ENCODE peak calls at places on chromosomes 13 and 19, in four cellular contexts. One of them, this sample, is unnamed.

GRCh38 chr13:44350775-44351504 is 22.7 kb upstream of the SERP2 start:
- DNase-seq in HL-60: no peak
- DNase-seq in K562: no peak
- DNase-seq in GM12878: no peak
- DNase-seq in this sample: no peak

GRCh38 chr19:8686549-8686948 is 12.0 kb downstream of the ACTL9 start:
- DNase-seq in GM12878: no peak
- DNase-seq in K562: no peak
- DNase-seq in HL-60: no peak
- DNase-seq in this sample: no peak

GRCh38 chr13:50149932-50150331 is 134.7 kb downstream of the KCNRG start:
- DNase-seq in K562: peak
- DNase-seq in HL-60: no peak
- DNase-seq in GM12878: no peak
- DNase-seq in this sample: no peak

GRCh38 chr19:17751103-17751911 is at the start of gene FCHO1:
- DNase-seq in HL-60: peak
- DNase-seq in K562: peak
- DNase-seq in GM12878: peak
- DNase-seq in this sample: peak

GRCh38 chr13:44726214-44726613 is 150.1 kb upstream of the TSC22D1 start:
- DNase-seq in GM12878: no peak
- DNase-seq in HL-60: no peak
- DNase-seq in K562: no peak
- DNase-seq in this sample: no peak

GRCh38 chr13:55727683-55728082 is 1413.0 kb upstream of the PRR20A start:
- DNase-seq in HL-60: no peak
- DNase-seq in GM12878: no peak
- DNase-seq in K562: no peak
- DNase-seq in this sample: no peak

GRCh38 chr13:44969858-44970484 is 19.3 kb downstream of the NUFIP1 start:
- DNase-seq in GM12878: no peak
- DNase-seq in K562: peak
- DNase-seq in HL-60: no peak
- DNase-seq in this sample: no peak

GRCh38 chr13:110116072-110116487 is 190.9 kb downstream of the COL4A1 start:
- DNase-seq in HL-60: peak
- DNase-seq in GM12878: no peak
- DNase-seq in K562: peak
- DNase-seq in this sample: peak

GRCh38 chr19:53991224-53992113 is at the start of gene CACNG6:
- DNase-seq in HL-60: no peak
- DNase-seq in GM12878: no peak
- DNase-seq in K562: no peak
- DNase-seq in this sample: no peak

GRCh38 chr13:114099918-114100445 is 32.4 kb downstream of the RASA3 start:
- DNase-seq in GM12878: no peak
- DNase-seq in K562: no peak
- DNase-seq in HL-60: no peak
- DNase-seq in this sample: no peak

GRCh38 chr19:58054792-58055482 is 4.1 kb upstream of the ZNF135 start:
- DNase-seq in HL-60: no peak
- DNase-seq in K562: no peak
- DNase-seq in GM12878: no peak
- DNase-seq in this sample: no peak

GRCh38 chr13:24911135-24911524 is 147.2 kb downstream of the RNF17 start:
- DNase-seq in K562: peak
- DNase-seq in GM12878: no peak
- DNase-seq in HL-60: peak
- DNase-seq in this sample: no peak

GRCh38 chr19:58569943-58570670 is 3.0 kb downstream of the MZF1 start:
- DNase-seq in GM12878: no peak
- DNase-seq in HL-60: no peak
- DNase-seq in K562: no peak
- DNase-seq in this sample: no peak

GRCh38 chr13:25432686-25433085 is 60.9 kb downstream of the ATP8A2 start:
- DNase-seq in K562: no peak
- DNase-seq in HL-60: no peak
- DNase-seq in GM12878: no peak
- DNase-seq in this sample: no peak

GRCh38 chr19:37874784-37875183 is 31.6 kb downstream of the WDR87 start:
- DNase-seq in GM12878: no peak
- DNase-seq in K562: no peak
- DNase-seq in HL-60: no peak
- DNase-seq in this sample: no peak

GRCh38 chr13:111973186-111974064 is 93.5 kb upstream of the SOX1 start:
- DNase-seq in HL-60: no peak
- DNase-seq in GM12878: no peak
- DNase-seq in K562: no peak
- DNase-seq in this sample: no peak

GRCh38 chr19:1503089-1503924 is 9.5 kb downstream of the ADAMTSL5 start:
- DNase-seq in HL-60: peak
- DNase-seq in K562: peak
- DNase-seq in GM12878: no peak
- DNase-seq in this sample: peak

GRCh38 chr19:44499559-44499958 is 763 bp downstream of the ZNF180 start:
- DNase-seq in K562: no peak
- DNase-seq in HL-60: no peak
- DNase-seq in GM12878: no peak
- DNase-seq in this sample: no peak

GRCh38 chr19:4374451-4375163 is 25.7 kb downstream of the SH3GL1 start:
- DNase-seq in GM12878: no peak
- DNase-seq in HL-60: peak
- DNase-seq in K562: peak
- DNase-seq in this sample: no peak

GRCh38 chr19:11662278-11662677 is 65.0 kb downstream of the ZNF627 start:
- DNase-seq in GM12878: no peak
- DNase-seq in K562: no peak
- DNase-seq in HL-60: no peak
- DNase-seq in this sample: no peak

GRCh38 chr13:51645154-51645650 is 60.9 kb downstream of the WDFY2 start:
- DNase-seq in K562: no peak
- DNase-seq in GM12878: no peak
- DNase-seq in HL-60: peak
- DNase-seq in this sample: no peak

GRCh38 chr13:79566118-79566517 is 85.2 kb downstream of the NDFIP2 start:
- DNase-seq in GM12878: no peak
- DNase-seq in K562: no peak
- DNase-seq in HL-60: no peak
- DNase-seq in this sample: no peak

GRCh38 chr13:107025991-107026390 is 458.1 kb upstream of the ARGLU1 start:
- DNase-seq in K562: no peak
- DNase-seq in GM12878: no peak
- DNase-seq in HL-60: no peak
- DNase-seq in this sample: no peak

GRCh38 chr13:52665325-52665724 is 12.7 kb downstream of the SUGT1 start:
- DNase-seq in K562: no peak
- DNase-seq in GM12878: no peak
- DNase-seq in HL-60: no peak
- DNase-seq in this sample: no peak

GRCh38 chr19:4264812-4265211 is 14.3 kb upstream of the SHD start:
- DNase-seq in HL-60: no peak
- DNase-seq in K562: no peak
- DNase-seq in GM12878: no peak
- DNase-seq in this sample: no peak

GRCh38 chr13:43156916-43157315 is 133.5 kb downstream of the DNAJC15 start:
- DNase-seq in K562: no peak
- DNase-seq in GM12878: no peak
- DNase-seq in HL-60: no peak
- DNase-seq in this sample: no peak

GRCh38 chr13:80337011-80337688 is 3.8 kb downstream of the SPRY2 start:
- DNase-seq in GM12878: no peak
- DNase-seq in K562: no peak
- DNase-seq in HL-60: no peak
- DNase-seq in this sample: no peak

GRCh38 chr13:31044658-31045620 is 112.5 kb downstream of the TEX26 start:
- DNase-seq in HL-60: no peak
- DNase-seq in GM12878: peak
- DNase-seq in K562: no peak
- DNase-seq in this sample: no peak

GRCh38 chr13:31045621-31046081 is 113.2 kb downstream of the TEX26 start:
- DNase-seq in K562: peak
- DNase-seq in GM12878: peak
- DNase-seq in HL-60: peak
- DNase-seq in this sample: no peak

GRCh38 chr13:31042501-31043165 is 110.2 kb downstream of the TEX26 start:
- DNase-seq in GM12878: no peak
- DNase-seq in HL-60: no peak
- DNase-seq in K562: no peak
- DNase-seq in this sample: no peak

GRCh38 chr13:31042084-31042483 is 109.6 kb downstream of the TEX26 start:
- DNase-seq in HL-60: no peak
- DNase-seq in K562: no peak
- DNase-seq in GM12878: no peak
- DNase-seq in this sample: no peak

DNA sequence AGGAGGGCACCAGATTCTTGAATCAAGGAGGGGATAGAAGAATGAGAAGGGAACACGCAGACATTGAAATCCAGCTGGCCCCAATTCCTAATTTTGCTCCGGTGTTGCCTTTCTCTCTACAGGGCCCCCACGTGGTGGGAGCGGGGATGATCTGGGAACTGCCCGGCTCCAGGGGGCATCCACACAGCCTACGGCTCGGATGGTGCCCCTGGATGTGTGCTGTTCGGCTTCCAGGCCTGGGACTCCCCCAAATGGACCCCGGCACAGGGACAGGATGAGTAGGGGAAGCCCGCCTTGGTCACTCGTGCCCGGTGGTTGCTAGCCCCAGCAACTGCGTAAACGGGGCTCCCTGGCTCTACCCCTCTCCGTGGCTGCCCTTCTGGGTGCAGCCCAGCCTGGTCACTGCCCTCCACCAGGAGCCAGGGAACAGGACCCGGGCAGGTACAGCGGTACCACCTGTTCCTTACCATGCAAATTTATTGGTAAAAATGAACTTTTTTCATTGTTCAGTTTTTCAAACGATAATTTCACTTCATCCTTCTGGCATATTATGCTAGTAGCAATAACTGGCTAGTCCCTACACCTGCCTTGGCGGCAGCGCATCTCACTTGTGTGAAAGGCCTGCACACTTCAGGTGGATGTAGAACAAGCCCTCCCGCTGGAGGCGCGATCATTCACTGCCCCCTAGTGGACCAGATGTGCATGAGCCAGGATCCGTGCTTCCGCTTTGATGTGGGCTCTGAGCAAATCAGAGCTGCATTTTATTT is 111.6 kb downstream of the TEX26 start:
- DNase-seq in K562: peak
- DNase-seq in GM12878: peak
- DNase-seq in HL-60: peak
- DNase-seq in this sample: peak
- TF ChIP-seq SPI1 in K562: no peak
- TF ChIP-seq SPI1 in GM12878: no peak
- TF ChIP-seq SPI1 in HL-60: no peak
- TF ChIP-seq SPI1 in this sample: peak

GRCh38 chr13:73596382-73596781 is 537.6 kb downstream of the KLF5 start:
- DNase-seq in HL-60: no peak
- DNase-seq in K562: no peak
- DNase-seq in GM12878: no peak
- DNase-seq in this sample: no peak
- TF ChIP-seq SPI1 in HL-60: no peak
- TF ChIP-seq SPI1 in K562: no peak
- TF ChIP-seq SPI1 in GM12878: no peak
- TF ChIP-seq SPI1 in this sample: no peak

DNA sequence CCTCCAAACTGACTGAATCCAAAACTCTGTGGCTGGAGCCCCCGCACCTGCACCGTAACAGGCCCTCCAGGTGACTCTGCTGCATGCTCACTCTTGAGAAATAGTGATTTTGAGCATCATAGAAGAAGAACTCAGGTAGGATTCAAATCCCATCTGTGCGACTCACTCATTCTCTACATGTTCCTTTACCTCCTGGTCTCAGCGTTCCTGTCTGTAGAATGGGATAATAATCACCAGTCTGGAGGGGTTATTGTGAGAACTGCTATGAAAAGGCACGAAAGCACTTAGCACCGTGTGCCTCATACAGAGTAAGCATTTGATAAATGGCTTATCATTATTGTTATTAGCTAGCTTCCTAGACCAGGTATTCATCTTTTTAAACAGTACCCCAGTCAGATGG is 36.5 kb upstream of the NPAS1 start:
- DNase-seq in K562: no peak
- DNase-seq in HL-60: no peak
- DNase-seq in GM12878: no peak
- DNase-seq in this sample: no peak
- TF ChIP-seq SPI1 in K562: no peak
- TF ChIP-seq SPI1 in HL-60: no peak
- TF ChIP-seq SPI1 in GM12878: no peak
- TF ChIP-seq SPI1 in this sample: no peak

DNA sequence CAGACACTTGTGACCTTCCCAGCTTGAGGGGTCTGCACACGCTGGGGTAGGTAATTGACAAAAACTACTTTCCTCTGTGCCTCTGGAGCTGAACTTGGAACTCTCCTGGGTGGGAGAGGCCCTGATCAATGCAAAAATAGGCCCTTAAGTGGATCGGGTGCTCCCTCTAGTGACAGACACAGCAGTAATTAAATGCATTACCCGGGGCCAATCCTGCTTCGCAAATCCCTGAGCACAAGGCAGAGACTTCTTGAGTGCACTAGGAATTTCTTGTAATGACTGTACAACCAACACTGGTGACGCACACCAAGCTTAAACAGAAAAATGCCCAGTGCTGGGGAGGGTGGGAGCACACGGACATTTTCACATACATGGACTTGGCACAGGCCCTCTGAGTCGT is 10.6 kb upstream of the UBE2S start:
- DNase-seq in GM12878: no peak
- DNase-seq in HL-60: no peak
- DNase-seq in K562: peak
- DNase-seq in this sample: no peak
- TF ChIP-seq SPI1 in GM12878: no peak
- TF ChIP-seq SPI1 in HL-60: no peak
- TF ChIP-seq SPI1 in K562: no peak
- TF ChIP-seq SPI1 in this sample: no peak

GRCh38 chr13:30409911-30410704 is 12.2 kb upstream of the UBE2L5 start:
- DNase-seq in HL-60: no peak
- DNase-seq in GM12878: no peak
- DNase-seq in K562: no peak
- DNase-seq in this sample: no peak
- TF ChIP-seq SPI1 in HL-60: no peak
- TF ChIP-seq SPI1 in GM12878: no peak
- TF ChIP-seq SPI1 in K562: no peak
- TF ChIP-seq SPI1 in this sample: no peak

GRCh38 chr19:13526552-13526951 is 20.3 kb upstream of the CACNA1A start:
- DNase-seq in HL-60: peak
- DNase-seq in GM12878: no peak
- DNase-seq in K562: peak
- DNase-seq in this sample: no peak
- TF ChIP-seq SPI1 in HL-60: no peak
- TF ChIP-seq SPI1 in GM12878: no peak
- TF ChIP-seq SPI1 in K562: no peak
- TF ChIP-seq SPI1 in this sample: no peak

GRCh38 chr13:59437902-59438301 is 725.8 kb downstream of the DIAPH3 start:
- DNase-seq in K562: no peak
- DNase-seq in GM12878: no peak
- DNase-seq in HL-60: no peak
- DNase-seq in this sample: no peak
- TF ChIP-seq SPI1 in K562: no peak
- TF ChIP-seq SPI1 in GM12878: peak
- TF ChIP-seq SPI1 in HL-60: peak
- TF ChIP-seq SPI1 in this sample: peak